ENCODE peak calls at places on chromosome 11, in seven cellular contexts. L is CD4-positive, alpha-beta memory T cell; D is uterus; N is OCI-LY7; J is astrocyte of the spinal cord; P is aorta; Z is tibial artery. X is an unnamed sample.

GRCh38 chr11:33478111-33478573 is 221.0 kb downstream of the HIPK3 start:
- DNase-seq in L (no peak), D (no peak), N (peak), J (no peak), P (no peak), Z (no peak), X (no peak)

GRCh38 chr11:2211113-2211971 is 39.7 kb upstream of the TH start:
- DNase-seq in L (no peak), D (peak), N (no peak), J (no peak), P (no peak), Z (peak), X (peak)

GRCh38 chr11:94423467-94423866 is 22.2 kb upstream of the GPR83 start:
- DNase-seq in L (no peak), D (no peak), N (no peak), J (no peak), P (no peak), Z (no peak), X (no peak)

GRCh38 chr11:128931661-128932060 is 11.0 kb downstream of the TP53AIP1 start:
- DNase-seq in L (no peak), D (no peak), N (no peak), J (no peak), P (no peak), Z (no peak), X (no peak)

GRCh38 chr11:10823152-10823579 is 14.4 kb upstream of the EIF4G2 start:
- DNase-seq in L (no peak), D (no peak), N (no peak), J (no peak), P (no peak), Z (no peak), X (no peak)

GRCh38 chr11:65308281-65308891 is 6.3 kb upstream of the CDC42EP2 start:
- DNase-seq in L (no peak), D (no peak), N (no peak), J (no peak), P (peak), Z (no peak), X (no peak)

GRCh38 chr11:94106699-94107098 is 21.9 kb upstream of the PANX1 start:
- DNase-seq in L (no peak), D (no peak), N (no peak), J (no peak), P (no peak), Z (no peak), X (no peak)

GRCh38 chr11:111540114-111540920 is at the start of gene LAYN:
- DNase-seq in L (no peak), D (peak), N (no peak), J (peak), P (peak), Z (peak), X (no peak)

GRCh38 chr11:6629892-6630631 is 10.8 kb upstream of the TPP1 start:
- DNase-seq in L (no peak), D (no peak), N (no peak), J (no peak), P (no peak), Z (no peak), X (no peak)

GRCh38 chr11:808427-809286 is 1.1 kb upstream of the RPLP2 start:
- DNase-seq in L (peak), D (no peak), N (peak), J (no peak), P (no peak), Z (no peak), X (peak)

GRCh38 chr11:83070044-83070877 is 1.4 kb downstream of the RAB30 start:
- DNase-seq in L (no peak), D (no peak), N (no peak), J (peak), P (no peak), Z (no peak), X (peak)

GRCh38 chr11:7538023-7538422 is 24.2 kb downstream of the PPFIBP2 start:
- DNase-seq in L (peak), D (no peak), N (no peak), J (no peak), P (peak), Z (peak), X (peak)

GRCh38 chr11:26583550-26583949 is 11.5 kb upstream of the MUC15 start:
- DNase-seq in L (no peak), D (no peak), N (no peak), J (peak), P (no peak), Z (no peak), X (no peak)

GRCh38 chr11:4072668-4073285 is 21.8 kb upstream of the RRM1 start:
- DNase-seq in L (peak), D (peak), N (peak), J (peak), P (no peak), Z (no peak), X (peak)

GRCh38 chr11:103619480-103619879 is 417.0 kb upstream of the DDI1 start:
- DNase-seq in L (no peak), D (no peak), N (peak), J (no peak), P (no peak), Z (no peak), X (no peak)

GRCh38 chr11:27291954-27292641 is 70.9 kb downstream of the CCDC34 start:
- DNase-seq in L (no peak), D (no peak), N (no peak), J (no peak), P (no peak), Z (no peak), X (no peak)

GRCh38 chr11:94910779-94911178 is 62.6 kb downstream of the CWC15 start:
- DNase-seq in L (no peak), D (no peak), N (no peak), J (peak), P (no peak), Z (no peak), X (no peak)

GRCh38 chr11:118790357-118791014 is 478 bp downstream of the DDX6 start:
- DNase-seq in L (peak), D (peak), N (peak), J (peak), P (peak), Z (peak), X (no peak)

GRCh38 chr11:10990160-10990559 is 132.3 kb upstream of the ZBED5 start:
- DNase-seq in L (no peak), D (no peak), N (no peak), J (no peak), P (no peak), Z (no peak), X (no peak)

GRCh38 chr11:69496202-69496557 is 14.7 kb downstream of the LINC01488 start:
- DNase-seq in L (no peak), D (no peak), N (no peak), J (no peak), P (peak), Z (no peak), X (no peak)

GRCh38 chr11:112345708-112346107 is 85.0 kb upstream of the PLET1 start:
- DNase-seq in L (no peak), D (no peak), N (no peak), J (no peak), P (no peak), Z (no peak), X (no peak)

GRCh38 chr11:66015936-66016792 is 4.4 kb downstream of the CST6 start:
- DNase-seq in L (no peak), D (no peak), N (no peak), J (no peak), P (peak), Z (no peak), X (no peak)

GRCh38 chr11:6448574-6448973 is 7.8 kb upstream of the HPX start:
- DNase-seq in L (no peak), D (no peak), N (no peak), J (no peak), P (no peak), Z (no peak), X (no peak)

GRCh38 chr11:110989734-110990133 is 255.8 kb upstream of the POU2AF2 start:
- DNase-seq in L (no peak), D (peak), N (no peak), J (no peak), P (no peak), Z (peak), X (no peak)

GRCh38 chr11:5380740-5381342 is 2.8 kb upstream of the OR51M1 start:
- DNase-seq in L (no peak), D (peak), N (peak), J (peak), P (peak), Z (peak), X (no peak)

GRCh38 chr11:94740975-94741707 is 27.0 kb upstream of the AMOTL1 start:
- DNase-seq in L (no peak), D (peak), N (no peak), J (peak), P (peak), Z (no peak), X (no peak)